ENCODE peak calls at places on chromosome 18, in four cellular contexts. One of them, this sample, is unnamed.

GRCh38 chr18:10715791-10716190 is 190.0 kb downstream of the NAPG start:
- DNase-seq in GM12891: no peak
- DNase-seq in K562: no peak
- DNase-seq in GM12878: no peak
- DNase-seq in this sample: no peak

GRCh38 chr18:3960977-3961376 is 494.1 kb downstream of the DLGAP1 start:
- DNase-seq in GM12891: no peak
- DNase-seq in K562: no peak
- DNase-seq in GM12878: no peak
- DNase-seq in this sample: no peak

GRCh38 chr18:12593861-12594260 is 64.0 kb downstream of the SPIRE1 start:
- DNase-seq in GM12891: no peak
- DNase-seq in K562: no peak
- DNase-seq in GM12878: no peak
- DNase-seq in this sample: no peak

GRCh38 chr18:9861157-9861556 is 24.6 kb upstream of the TXNDC2 start:
- DNase-seq in GM12891: no peak
- DNase-seq in K562: no peak
- DNase-seq in GM12878: peak
- DNase-seq in this sample: no peak

GRCh38 chr18:48676346-48676745 is 137.5 kb downstream of the CTIF start:
- DNase-seq in GM12891: no peak
- DNase-seq in K562: no peak
- DNase-seq in GM12878: no peak
- DNase-seq in this sample: peak

GRCh38 chr18:10938241-10938640 is 211.1 kb downstream of the PIEZO2 start:
- DNase-seq in GM12891: no peak
- DNase-seq in K562: no peak
- DNase-seq in GM12878: no peak
- DNase-seq in this sample: no peak

GRCh38 chr18:77116201-77117080 is 16.1 kb downstream of the MBP start:
- DNase-seq in GM12891: no peak
- DNase-seq in K562: no peak
- DNase-seq in GM12878: no peak
- DNase-seq in this sample: no peak

GRCh38 chr18:75223687-75224347 is 13.2 kb downstream of the TSHZ1 start:
- DNase-seq in GM12891: no peak
- DNase-seq in K562: no peak
- DNase-seq in GM12878: no peak
- DNase-seq in this sample: no peak

GRCh38 chr18:27991391-27991790 is 185.5 kb downstream of the CDH2 start:
- DNase-seq in GM12891: no peak
- DNase-seq in K562: no peak
- DNase-seq in GM12878: no peak
- DNase-seq in this sample: no peak

GRCh38 chr18:37484893-37485834 is 80.4 kb downstream of the CELF4 start:
- DNase-seq in GM12891: peak
- DNase-seq in K562: peak
- DNase-seq in GM12878: no peak
- DNase-seq in this sample: no peak

GRCh38 chr18:76507830-76508381 is 12.9 kb upstream of the ZNF516 start:
- DNase-seq in GM12891: no peak
- DNase-seq in K562: no peak
- DNase-seq in GM12878: no peak
- DNase-seq in this sample: no peak

GRCh38 chr18:31243740-31244512 is 74.0 kb upstream of the DSG1 start:
- DNase-seq in GM12891: no peak
- DNase-seq in K562: no peak
- DNase-seq in GM12878: no peak
- DNase-seq in this sample: no peak

GRCh38 chr18:21693322-21693721 is 11.3 kb downstream of the ABHD3 start:
- DNase-seq in GM12891: no peak
- DNase-seq in K562: no peak
- DNase-seq in GM12878: no peak
- DNase-seq in this sample: no peak
- TF ChIP-seq SPI1 in GM12891: no peak
- TF ChIP-seq SPI1 in K562: no peak
- TF ChIP-seq SPI1 in GM12878: no peak
- TF ChIP-seq SPI1 in this sample: no peak

DNA sequence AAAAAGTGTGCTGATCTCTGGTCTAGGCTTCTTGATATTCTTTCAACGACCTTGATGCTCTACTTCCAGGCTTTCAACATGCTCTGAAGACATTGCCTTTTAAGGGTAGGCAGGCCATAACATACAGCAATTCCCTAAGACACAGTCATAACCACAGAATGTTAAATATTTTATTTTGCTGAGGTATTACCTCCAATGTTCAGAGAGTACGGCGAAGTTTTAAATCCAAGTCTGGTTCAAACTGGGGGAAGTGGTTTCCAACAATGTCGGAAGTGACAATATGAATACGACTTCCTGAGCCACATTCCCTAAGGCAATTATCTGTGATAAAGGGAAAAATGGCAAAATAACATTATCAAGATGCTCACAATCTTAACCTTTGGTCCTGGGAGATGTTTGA is 1077.9 kb upstream of the PIK3C3 start:
- DNase-seq in GM12891: no peak
- DNase-seq in K562: no peak
- DNase-seq in GM12878: no peak
- DNase-seq in this sample: no peak
- TF ChIP-seq SPI1 in GM12891: no peak
- TF ChIP-seq SPI1 in K562: no peak
- TF ChIP-seq SPI1 in GM12878: no peak
- TF ChIP-seq SPI1 in this sample: no peak

GRCh38 chr18:78411539-78411938 is 568.1 kb upstream of the SALL3 start:
- DNase-seq in GM12891: no peak
- DNase-seq in K562: no peak
- DNase-seq in GM12878: no peak
- DNase-seq in this sample: no peak
- TF ChIP-seq SPI1 in GM12891: no peak
- TF ChIP-seq SPI1 in K562: no peak
- TF ChIP-seq SPI1 in GM12878: no peak
- TF ChIP-seq SPI1 in this sample: no peak

GRCh38 chr18:58761241-58761969 is 90.1 kb downstream of the MALT1 start:
- DNase-seq in GM12891: peak
- DNase-seq in K562: no peak
- DNase-seq in GM12878: peak
- DNase-seq in this sample: no peak
- TF ChIP-seq SPI1 in GM12891: peak
- TF ChIP-seq SPI1 in K562: no peak
- TF ChIP-seq SPI1 in GM12878: peak
- TF ChIP-seq SPI1 in this sample: no peak

GRCh38 chr18:55048892-55049291 is 89.6 kb upstream of the CCDC68 start:
- DNase-seq in GM12891: no peak
- DNase-seq in K562: no peak
- DNase-seq in GM12878: no peak
- DNase-seq in this sample: no peak

GRCh38 chr18:55053976-55054375 is 94.7 kb upstream of the CCDC68 start:
- DNase-seq in GM12891: no peak
- DNase-seq in K562: no peak
- DNase-seq in GM12878: no peak
- DNase-seq in this sample: no peak

DNA sequence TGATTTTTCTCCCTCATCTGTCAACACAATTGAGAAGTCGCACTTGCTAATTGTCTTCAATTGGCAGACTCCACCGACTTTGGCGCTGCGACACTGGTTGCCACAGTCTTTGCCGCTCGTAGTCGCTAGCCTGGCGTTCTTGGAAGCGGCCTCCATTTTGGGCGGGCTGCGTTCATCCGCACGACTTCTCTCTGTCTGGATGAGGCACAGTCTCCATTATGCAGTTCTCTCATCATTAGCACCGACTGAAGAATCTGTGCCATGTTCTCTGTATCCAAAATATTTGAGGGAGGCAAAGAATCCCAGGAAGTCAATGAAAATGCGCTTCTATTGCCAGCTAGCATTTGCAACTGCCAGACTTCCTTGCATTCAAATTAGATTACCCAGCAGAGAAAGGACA is 95.3 kb upstream of the CCDC68 start:
- DNase-seq in GM12891: no peak
- DNase-seq in K562: no peak
- DNase-seq in GM12878: no peak
- DNase-seq in this sample: no peak
- TF ChIP-seq SPI1 in GM12891: no peak
- TF ChIP-seq SPI1 in K562: no peak
- TF ChIP-seq SPI1 in GM12878: no peak
- TF ChIP-seq SPI1 in this sample: no peak

This sample was measured in HL-60.